ENCODE peak calls at places on chromosomes 4 and X, in seven cellular contexts. U is NCI-H345; R is NCI-H524; T is NCI-H1436; L is bronchial epithelial cell; W is stimulated activated CD4-positive, alpha-beta T cell treated with anti-CD3 and anti-CD28 coated beads, Interleukin-2, amount 100 ng/mL, for 24 hours; S is A549. P is an unnamed sample.

GRCh38 chr4:16196482-16197393 is 29.5 kb downstream of the TAPT1 start:
- DNase-seq in U (peak; percentile 14), R (no peak), T (no peak), L (peak; percentile 72), W (no peak), S (peak; percentile 54), P (no peak)

GRCh38 chrX:68299923-68300322 is 133.4 kb downstream of the OPHN1 start:
- DNase-seq in U (no peak), R (no peak), T (no peak), L (no peak), W (no peak), S (no peak), P (no peak)

GRCh38 chr4:186201535-186202230 is 10.3 kb downstream of the CYP4V2 start:
- DNase-seq in U (peak; percentile 62), R (no peak), T (peak; percentile 2), L (peak; percentile 33), W (peak; percentile 54), S (peak; percentile 67), P (peak; percentile 29)

GRCh38 chrX:8782595-8782994 is 18.6 kb downstream of the FAM9A start:
- DNase-seq in U (no peak), R (no peak), T (no peak), L (no peak), W (no peak), S (no peak), P (no peak)

GRCh38 chr4:88185916-88186315 is 27.5 kb upstream of the ABCG2 start:
- DNase-seq in U (no peak), R (no peak), T (no peak), L (no peak), W (no peak), S (no peak), P (no peak)

GRCh38 chr4:181684310-181684709 is 558.9 kb upstream of the TENM3 start:
- DNase-seq in U (no peak), R (no peak), T (no peak), L (no peak), W (no peak), S (no peak), P (no peak)

GRCh38 chrX:14351889-14352288 is 177.4 kb upstream of the GLRA2 start:
- DNase-seq in U (peak; percentile 80), R (no peak), T (peak; percentile 24), L (no peak), W (no peak), S (no peak), P (no peak)

GRCh38 chr4:129232627-129233337 is 136.8 kb downstream of the C4orf33 start:
- DNase-seq in U (no peak), R (no peak), T (no peak), L (no peak), W (no peak), S (no peak), P (no peak)

GRCh38 chrX:106901781-106902219 is 1.3 kb downstream of the RIPPLY1 start:
- DNase-seq in U (no peak), R (no peak), T (no peak), L (no peak), W (no peak), S (no peak), P (no peak)

GRCh38 chr4:170106899-170107298 is 17.1 kb upstream of the AADAT start:
- DNase-seq in U (no peak), R (no peak), T (no peak), L (no peak), W (no peak), S (no peak), P (no peak)

GRCh38 chr4:147799986-147800555 is 68.2 kb downstream of the ARHGAP10 start:
- DNase-seq in U (no peak), R (no peak), T (no peak), L (no peak), W (peak; percentile 54), S (no peak), P (peak; percentile 70)

GRCh38 chr4:1255151-1255550 is 6.2 kb upstream of the CTBP1 start:
- DNase-seq in U (no peak), R (no peak), T (no peak), L (peak; percentile 40), W (no peak), S (no peak), P (no peak)

GRCh38 chr4:1290165-1290977 is 680 bp downstream of the MAEA start:
- DNase-seq in U (no peak), R (no peak), T (no peak), L (peak; percentile 47), W (peak; percentile 26), S (peak; percentile 10), P (no peak)

GRCh38 chr4:168881754-168882153 is 128.3 kb downstream of the CBR4 start:
- DNase-seq in U (no peak), R (no peak), T (no peak), L (peak; percentile 17), W (no peak), S (no peak), P (no peak)

GRCh38 chrX:56763556-56764152 is 34.6 kb downstream of the NBDY start:
- DNase-seq in U (no peak), R (no peak), T (no peak), L (no peak), W (no peak), S (no peak), P (no peak)

GRCh38 chr4:83561381-83561780 is 25.5 kb downstream of the GPAT3 start:
- DNase-seq in U (no peak), R (no peak), T (no peak), L (peak; percentile 95), W (no peak), S (peak; percentile 84), P (no peak)

GRCh38 chr4:88442636-88443260 is 14.2 kb upstream of the HERC5 start:
- DNase-seq in U (no peak), R (no peak), T (no peak), L (no peak), W (no peak), S (no peak), P (no peak)

GRCh38 chr4:142566243-142566642 is 279.9 kb downstream of the INPP4B start:
- DNase-seq in U (no peak), R (no peak), T (no peak), L (peak; percentile 26), W (no peak), S (no peak), P (no peak)

P was measured in activated T-helper 2 cell treated with anti-CD3 and anti-CD28 coated beads, Interferon-gamma antibody, Interleukin-2, Interleukin-4, amounts not matched to agents 10 μg/mL and 5 μg/mL and 100 μg/mL, durations not matched to agents 14 hours and 24 hours and 36 hours.